ENCODE peak calls at places on chromosomes 12 and 14, in eight cellular contexts. One of them, this sample, is unnamed.

GRCh38 chr12:77746108-77746507 is 84.6 kb upstream of the NAV3 start:
- DNase-seq in aorta: no peak
- DNase-seq in cardiac fibroblast: peak; percentile 70
- DNase-seq in GF-D8: no peak
- DNase-seq in NAMALWA: peak; percentile 83
- DNase-seq in amniotic stem cell: no peak
- DNase-seq in effector CD8-positive, alpha-beta T cell: no peak
- DNase-seq in anterior cingulate cortex: no peak
- DNase-seq in this sample: no peak

GRCh38 chr14:51552768-51553426 is 98.8 kb upstream of the FRMD6 start:
- DNase-seq in aorta: no peak
- DNase-seq in cardiac fibroblast: no peak
- DNase-seq in GF-D8: no peak
- DNase-seq in NAMALWA: no peak
- DNase-seq in amniotic stem cell: no peak
- DNase-seq in effector CD8-positive, alpha-beta T cell: no peak
- DNase-seq in anterior cingulate cortex: no peak
- DNase-seq in this sample: no peak

GRCh38 chr14:103021817-103022668 is 35.3 kb downstream of the CDC42BPB start:
- DNase-seq in aorta: no peak
- DNase-seq in cardiac fibroblast: peak; percentile 54
- DNase-seq in GF-D8: no peak
- DNase-seq in NAMALWA: no peak
- DNase-seq in amniotic stem cell: no peak
- DNase-seq in effector CD8-positive, alpha-beta T cell: no peak
- DNase-seq in anterior cingulate cortex: no peak
- DNase-seq in this sample: peak; percentile 79

GRCh38 chr12:22173154-22173553 is 127.1 kb downstream of the CMAS start:
- DNase-seq in aorta: no peak
- DNase-seq in cardiac fibroblast: no peak
- DNase-seq in GF-D8: no peak
- DNase-seq in NAMALWA: no peak
- DNase-seq in amniotic stem cell: no peak
- DNase-seq in effector CD8-positive, alpha-beta T cell: no peak
- DNase-seq in anterior cingulate cortex: no peak
- DNase-seq in this sample: no peak

GRCh38 chr12:24948452-24948815 is 467 bp downstream of the BCAT1 start:
- DNase-seq in aorta: peak; percentile 57
- DNase-seq in cardiac fibroblast: peak; percentile 70
- DNase-seq in GF-D8: no peak
- DNase-seq in NAMALWA: peak; percentile 68
- DNase-seq in amniotic stem cell: no peak
- DNase-seq in effector CD8-positive, alpha-beta T cell: no peak
- DNase-seq in anterior cingulate cortex: no peak
- DNase-seq in this sample: no peak

GRCh38 chr12:46303039-46303666 is 34.3 kb upstream of the SLC38A1 start:
- DNase-seq in aorta: no peak
- DNase-seq in cardiac fibroblast: peak; percentile 64
- DNase-seq in GF-D8: no peak
- DNase-seq in NAMALWA: peak; percentile 53
- DNase-seq in amniotic stem cell: no peak
- DNase-seq in effector CD8-positive, alpha-beta T cell: peak; percentile 21
- DNase-seq in anterior cingulate cortex: no peak
- DNase-seq in this sample: no peak

GRCh38 chr14:60254176-60254575 is 5.2 kb downstream of the PPM1A start:
- DNase-seq in aorta: no peak
- DNase-seq in cardiac fibroblast: no peak
- DNase-seq in GF-D8: no peak
- DNase-seq in NAMALWA: no peak
- DNase-seq in amniotic stem cell: no peak
- DNase-seq in effector CD8-positive, alpha-beta T cell: no peak
- DNase-seq in anterior cingulate cortex: no peak
- DNase-seq in this sample: no peak

GRCh38 chr12:67519824-67520433 is 128.6 kb upstream of the DYRK2 start:
- DNase-seq in aorta: no peak
- DNase-seq in cardiac fibroblast: no peak
- DNase-seq in GF-D8: no peak
- DNase-seq in NAMALWA: no peak
- DNase-seq in amniotic stem cell: no peak
- DNase-seq in effector CD8-positive, alpha-beta T cell: no peak
- DNase-seq in anterior cingulate cortex: no peak
- DNase-seq in this sample: no peak

GRCh38 chr12:4579305-4580097 is 17.5 kb downstream of the DYRK4 start:
- DNase-seq in aorta: no peak
- DNase-seq in cardiac fibroblast: peak; percentile 46
- DNase-seq in GF-D8: peak; percentile 13
- DNase-seq in NAMALWA: peak; percentile 58
- DNase-seq in amniotic stem cell: no peak
- DNase-seq in effector CD8-positive, alpha-beta T cell: no peak
- DNase-seq in anterior cingulate cortex: no peak
- DNase-seq in this sample: no peak

GRCh38 chr14:81219821-81220487 is 805 bp downstream of the GTF2A1 start:
- DNase-seq in aorta: peak; percentile 64
- DNase-seq in cardiac fibroblast: peak; percentile 24
- DNase-seq in GF-D8: no peak
- DNase-seq in NAMALWA: no peak
- DNase-seq in amniotic stem cell: no peak
- DNase-seq in effector CD8-positive, alpha-beta T cell: peak; percentile 29
- DNase-seq in anterior cingulate cortex: no peak
- DNase-seq in this sample: peak; percentile 85

GRCh38 chr12:69685810-69686209 is 13.3 kb downstream of the BEST3 start:
- DNase-seq in aorta: no peak
- DNase-seq in cardiac fibroblast: peak; percentile 81
- DNase-seq in GF-D8: no peak
- DNase-seq in NAMALWA: no peak
- DNase-seq in amniotic stem cell: no peak
- DNase-seq in effector CD8-positive, alpha-beta T cell: no peak
- DNase-seq in anterior cingulate cortex: no peak
- DNase-seq in this sample: no peak

GRCh38 chr12:104423809-104424208 is 32.9 kb upstream of the CHST11 start:
- DNase-seq in aorta: no peak
- DNase-seq in cardiac fibroblast: no peak
- DNase-seq in GF-D8: no peak
- DNase-seq in NAMALWA: no peak
- DNase-seq in amniotic stem cell: no peak
- DNase-seq in effector CD8-positive, alpha-beta T cell: no peak
- DNase-seq in anterior cingulate cortex: no peak
- DNase-seq in this sample: no peak

GRCh38 chr14:34355584-34356266 is 106.3 kb downstream of the SPTSSA start:
- DNase-seq in aorta: no peak
- DNase-seq in cardiac fibroblast: peak; percentile 87
- DNase-seq in GF-D8: no peak
- DNase-seq in NAMALWA: no peak
- DNase-seq in amniotic stem cell: peak; percentile 25
- DNase-seq in effector CD8-positive, alpha-beta T cell: no peak
- DNase-seq in anterior cingulate cortex: peak; percentile 32
- DNase-seq in this sample: no peak

GRCh38 chr14:74954232-74954946 is 1.0 kb downstream of the PGF start:
- DNase-seq in aorta: peak; percentile 72
- DNase-seq in cardiac fibroblast: no peak
- DNase-seq in GF-D8: no peak
- DNase-seq in NAMALWA: no peak
- DNase-seq in amniotic stem cell: no peak
- DNase-seq in effector CD8-positive, alpha-beta T cell: no peak
- DNase-seq in anterior cingulate cortex: no peak
- DNase-seq in this sample: no peak

GRCh38 chr12:56280849-56281248 is 14.1 kb downstream of the COQ10A start:
- DNase-seq in aorta: no peak
- DNase-seq in cardiac fibroblast: no peak
- DNase-seq in GF-D8: no peak
- DNase-seq in NAMALWA: no peak
- DNase-seq in amniotic stem cell: no peak
- DNase-seq in effector CD8-positive, alpha-beta T cell: no peak
- DNase-seq in anterior cingulate cortex: no peak
- DNase-seq in this sample: peak; percentile 23

GRCh38 chr12:34219046-34219770 is 196.9 kb downstream of the ALG10 start:
- DNase-seq in aorta: no peak
- DNase-seq in cardiac fibroblast: no peak
- DNase-seq in GF-D8: no peak
- DNase-seq in NAMALWA: no peak
- DNase-seq in amniotic stem cell: no peak
- DNase-seq in effector CD8-positive, alpha-beta T cell: no peak
- DNase-seq in anterior cingulate cortex: no peak
- DNase-seq in this sample: no peak

GRCh38 chr14:70096866-70097265 is 91.9 kb downstream of the SLC8A3 start:
- DNase-seq in aorta: no peak
- DNase-seq in cardiac fibroblast: peak; percentile 3
- DNase-seq in GF-D8: no peak
- DNase-seq in NAMALWA: no peak
- DNase-seq in amniotic stem cell: no peak
- DNase-seq in effector CD8-positive, alpha-beta T cell: no peak
- DNase-seq in anterior cingulate cortex: peak; percentile 30
- DNase-seq in this sample: no peak

GRCh38 chr12:86663691-86664090 is 407.5 kb upstream of the MGAT4C start:
- DNase-seq in aorta: no peak
- DNase-seq in cardiac fibroblast: peak; percentile 10
- DNase-seq in GF-D8: no peak
- DNase-seq in NAMALWA: no peak
- DNase-seq in amniotic stem cell: no peak
- DNase-seq in effector CD8-positive, alpha-beta T cell: no peak
- DNase-seq in anterior cingulate cortex: no peak
- DNase-seq in this sample: no peak

GRCh38 chr14:74771409-74771808 is 8.3 kb downstream of the YLPM1 start:
- DNase-seq in aorta: no peak
- DNase-seq in cardiac fibroblast: no peak
- DNase-seq in GF-D8: no peak
- DNase-seq in NAMALWA: no peak
- DNase-seq in amniotic stem cell: no peak
- DNase-seq in effector CD8-positive, alpha-beta T cell: no peak
- DNase-seq in anterior cingulate cortex: no peak
- DNase-seq in this sample: no peak

GRCh38 chr14:72619071-72619710 is 274.7 kb downstream of the DPF3 start:
- DNase-seq in aorta: no peak
- DNase-seq in cardiac fibroblast: no peak
- DNase-seq in GF-D8: no peak
- DNase-seq in NAMALWA: no peak
- DNase-seq in amniotic stem cell: no peak
- DNase-seq in effector CD8-positive, alpha-beta T cell: no peak
- DNase-seq in anterior cingulate cortex: no peak
- DNase-seq in this sample: no peak

GRCh38 chr12:31257784-31258183 is 68.2 kb downstream of the SINHCAF start:
- DNase-seq in aorta: no peak
- DNase-seq in cardiac fibroblast: no peak
- DNase-seq in GF-D8: no peak
- DNase-seq in NAMALWA: no peak
- DNase-seq in amniotic stem cell: no peak
- DNase-seq in effector CD8-positive, alpha-beta T cell: no peak
- DNase-seq in anterior cingulate cortex: no peak
- DNase-seq in this sample: no peak

GRCh38 chr14:106803379-106803778 is 1277.0 kb downstream of the TMEM121 start:
- DNase-seq in aorta: no peak
- DNase-seq in cardiac fibroblast: no peak
- DNase-seq in GF-D8: no peak
- DNase-seq in NAMALWA: peak; percentile 20
- DNase-seq in amniotic stem cell: no peak
- DNase-seq in effector CD8-positive, alpha-beta T cell: no peak
- DNase-seq in anterior cingulate cortex: no peak
- DNase-seq in this sample: no peak

GRCh38 chr14:104306450-104307040 is 168.2 kb downstream of the KIF26A start:
- DNase-seq in aorta: peak; percentile 24
- DNase-seq in cardiac fibroblast: no peak
- DNase-seq in GF-D8: no peak
- DNase-seq in NAMALWA: no peak
- DNase-seq in amniotic stem cell: no peak
- DNase-seq in effector CD8-positive, alpha-beta T cell: no peak
- DNase-seq in anterior cingulate cortex: no peak
- DNase-seq in this sample: peak; percentile 64

GRCh38 chr12:52006726-52007157 is at the start of gene TAMALIN:
- DNase-seq in aorta: peak; percentile 85
- DNase-seq in cardiac fibroblast: peak; percentile 47
- DNase-seq in GF-D8: no peak
- DNase-seq in NAMALWA: no peak
- DNase-seq in amniotic stem cell: no peak
- DNase-seq in effector CD8-positive, alpha-beta T cell: peak; percentile 86
- DNase-seq in anterior cingulate cortex: peak; percentile 57
- DNase-seq in this sample: peak; percentile 92

GRCh38 chr12:11927311-11927935 is 143.3 kb upstream of the BCL2L14 start:
- DNase-seq in aorta: no peak
- DNase-seq in cardiac fibroblast: peak; percentile 45
- DNase-seq in GF-D8: no peak
- DNase-seq in NAMALWA: no peak
- DNase-seq in amniotic stem cell: no peak
- DNase-seq in effector CD8-positive, alpha-beta T cell: no peak
- DNase-seq in anterior cingulate cortex: no peak
- DNase-seq in this sample: no peak

GRCh38 chr12:64903738-64904137 is 79.3 kb downstream of the TBC1D30 start:
- DNase-seq in aorta: no peak
- DNase-seq in cardiac fibroblast: peak; percentile 56
- DNase-seq in GF-D8: no peak
- DNase-seq in NAMALWA: no peak
- DNase-seq in amniotic stem cell: no peak
- DNase-seq in effector CD8-positive, alpha-beta T cell: no peak
- DNase-seq in anterior cingulate cortex: no peak
- DNase-seq in this sample: no peak

GRCh38 chr14:91105673-91106072 is 8.2 kb upstream of the DGLUCY start:
- DNase-seq in aorta: no peak
- DNase-seq in cardiac fibroblast: peak; percentile 13
- DNase-seq in GF-D8: no peak
- DNase-seq in NAMALWA: no peak
- DNase-seq in amniotic stem cell: no peak
- DNase-seq in effector CD8-positive, alpha-beta T cell: no peak
- DNase-seq in anterior cingulate cortex: no peak
- DNase-seq in this sample: no peak

This sample was measured in posterior vena cava.